ENCODE peak calls at places on chromosomes 6 and 20, in eight cellular contexts. One of them, this sample, is unnamed.

GRCh38 chr6:97594834-97595233 is 311.8 kb upstream of the MMS22L start:
- DNase-seq in B cell: no peak
- DNase-seq in NCI-H2171 treated with DMSO at 0.1 percent for 48 hours: no peak
- DNase-seq in iPS-NIHi11: no peak
- DNase-seq in transverse colon: no peak
- DNase-seq in AML-193: no peak
- DNase-seq in aorta: no peak
- DNase-seq in GM04504: peak
- DNase-seq in this sample: no peak

GRCh38 chr6:1645466-1646185 is 35.9 kb downstream of the FOXC1 start:
- DNase-seq in transverse colon: no peak
- DNase-seq in iPS-NIHi11: no peak
- DNase-seq in GM04504: no peak
- DNase-seq in AML-193: no peak
- DNase-seq in B cell: no peak
- DNase-seq in NCI-H2171 treated with DMSO at 0.1 percent for 48 hours: no peak
- DNase-seq in aorta: no peak
- DNase-seq in this sample: no peak

GRCh38 chr20:41353530-41353929 is 12.9 kb downstream of the LPIN3 start:
- DNase-seq in AML-193: no peak
- DNase-seq in B cell: no peak
- DNase-seq in aorta: no peak
- DNase-seq in GM04504: no peak
- DNase-seq in iPS-NIHi11: no peak
- DNase-seq in NCI-H2171 treated with DMSO at 0.1 percent for 48 hours: no peak
- DNase-seq in transverse colon: no peak
- DNase-seq in this sample: no peak

GRCh38 chr6:18477301-18477941 is 90.3 kb downstream of the RNF144B start:
- DNase-seq in NCI-H2171 treated with DMSO at 0.1 percent for 48 hours: no peak
- DNase-seq in transverse colon: no peak
- DNase-seq in B cell: peak
- DNase-seq in iPS-NIHi11: no peak
- DNase-seq in GM04504: peak
- DNase-seq in aorta: no peak
- DNase-seq in AML-193: no peak
- DNase-seq in this sample: peak

GRCh38 chr20:19786311-19786710 is 28.3 kb downstream of the RIN2 start:
- DNase-seq in aorta: peak
- DNase-seq in B cell: no peak
- DNase-seq in transverse colon: peak
- DNase-seq in NCI-H2171 treated with DMSO at 0.1 percent for 48 hours: peak
- DNase-seq in GM04504: peak
- DNase-seq in AML-193: peak
- DNase-seq in iPS-NIHi11: peak
- DNase-seq in this sample: peak

GRCh38 chr20:63837475-63837874 is 6.4 kb upstream of the ZBTB46 start:
- DNase-seq in GM04504: no peak
- DNase-seq in AML-193: no peak
- DNase-seq in iPS-NIHi11: no peak
- DNase-seq in NCI-H2171 treated with DMSO at 0.1 percent for 48 hours: peak
- DNase-seq in aorta: no peak
- DNase-seq in transverse colon: no peak
- DNase-seq in B cell: no peak
- DNase-seq in this sample: peak

GRCh38 chr20:3739054-3739925 is 6.8 kb downstream of the HSPA12B start:
- DNase-seq in AML-193: no peak
- DNase-seq in transverse colon: no peak
- DNase-seq in NCI-H2171 treated with DMSO at 0.1 percent for 48 hours: no peak
- DNase-seq in aorta: peak
- DNase-seq in iPS-NIHi11: no peak
- DNase-seq in GM04504: no peak
- DNase-seq in B cell: no peak
- DNase-seq in this sample: no peak

GRCh38 chr20:50690979-50691584 is at the start of gene RIPOR3:
- DNase-seq in iPS-NIHi11: peak
- DNase-seq in transverse colon: no peak
- DNase-seq in aorta: peak
- DNase-seq in GM04504: no peak
- DNase-seq in NCI-H2171 treated with DMSO at 0.1 percent for 48 hours: no peak
- DNase-seq in AML-193: no peak
- DNase-seq in B cell: no peak
- DNase-seq in this sample: peak

GRCh38 chr6:39707962-39708683 is 17.1 kb downstream of the KIF6 start:
- DNase-seq in AML-193: no peak
- DNase-seq in iPS-NIHi11: no peak
- DNase-seq in transverse colon: no peak
- DNase-seq in B cell: no peak
- DNase-seq in NCI-H2171 treated with DMSO at 0.1 percent for 48 hours: no peak
- DNase-seq in GM04504: no peak
- DNase-seq in aorta: no peak
- DNase-seq in this sample: no peak

GRCh38 chr20:49286689-49287551 is 9.1 kb upstream of the ZNFX1 start:
- DNase-seq in aorta: no peak
- DNase-seq in iPS-NIHi11: no peak
- DNase-seq in B cell: no peak
- DNase-seq in transverse colon: peak
- DNase-seq in NCI-H2171 treated with DMSO at 0.1 percent for 48 hours: no peak
- DNase-seq in GM04504: no peak
- DNase-seq in AML-193: no peak
- DNase-seq in this sample: no peak

GRCh38 chr6:88480822-88481221 is 314.7 kb upstream of the CNR1 start:
- DNase-seq in aorta: no peak
- DNase-seq in iPS-NIHi11: no peak
- DNase-seq in B cell: no peak
- DNase-seq in transverse colon: no peak
- DNase-seq in AML-193: no peak
- DNase-seq in GM04504: no peak
- DNase-seq in NCI-H2171 treated with DMSO at 0.1 percent for 48 hours: no peak
- DNase-seq in this sample: no peak

GRCh38 chr20:59576216-59576953 is 28.0 kb upstream of the PHACTR3 start:
- DNase-seq in iPS-NIHi11: peak
- DNase-seq in NCI-H2171 treated with DMSO at 0.1 percent for 48 hours: peak
- DNase-seq in aorta: no peak
- DNase-seq in transverse colon: no peak
- DNase-seq in GM04504: no peak
- DNase-seq in AML-193: no peak
- DNase-seq in B cell: no peak
- DNase-seq in this sample: no peak

GRCh38 chr6:7035837-7036249 is 71.9 kb upstream of the RREB1 start:
- DNase-seq in iPS-NIHi11: no peak
- DNase-seq in transverse colon: no peak
- DNase-seq in aorta: no peak
- DNase-seq in GM04504: no peak
- DNase-seq in AML-193: no peak
- DNase-seq in B cell: no peak
- DNase-seq in NCI-H2171 treated with DMSO at 0.1 percent for 48 hours: peak
- DNase-seq in this sample: no peak

GRCh38 chr20:50586531-50587232 is 76.5 kb downstream of the PTPN1 start:
- DNase-seq in aorta: peak
- DNase-seq in AML-193: no peak
- DNase-seq in GM04504: no peak
- DNase-seq in transverse colon: no peak
- DNase-seq in NCI-H2171 treated with DMSO at 0.1 percent for 48 hours: no peak
- DNase-seq in iPS-NIHi11: no peak
- DNase-seq in B cell: no peak
- DNase-seq in this sample: no peak

GRCh38 chr6:108872001-108872974 is 24.1 kb downstream of the ARMC2 start:
- DNase-seq in B cell: peak
- DNase-seq in AML-193: no peak
- DNase-seq in iPS-NIHi11: no peak
- DNase-seq in GM04504: no peak
- DNase-seq in aorta: no peak
- DNase-seq in transverse colon: peak
- DNase-seq in NCI-H2171 treated with DMSO at 0.1 percent for 48 hours: peak
- DNase-seq in this sample: no peak

GRCh38 chr6:135083992-135084915 is 29.6 kb upstream of the HBS1L start:
- DNase-seq in GM04504: no peak
- DNase-seq in transverse colon: no peak
- DNase-seq in iPS-NIHi11: no peak
- DNase-seq in AML-193: no peak
- DNase-seq in NCI-H2171 treated with DMSO at 0.1 percent for 48 hours: no peak
- DNase-seq in B cell: no peak
- DNase-seq in aorta: no peak
- DNase-seq in this sample: no peak

GRCh38 chr6:126581316-126581715 is 241.4 kb downstream of the CENPW start:
- DNase-seq in AML-193: no peak
- DNase-seq in transverse colon: no peak
- DNase-seq in GM04504: no peak
- DNase-seq in aorta: no peak
- DNase-seq in iPS-NIHi11: no peak
- DNase-seq in NCI-H2171 treated with DMSO at 0.1 percent for 48 hours: no peak
- DNase-seq in B cell: no peak
- DNase-seq in this sample: no peak

GRCh38 chr6:152221806-152222628 is 414.5 kb downstream of the ESR1 start:
- DNase-seq in NCI-H2171 treated with DMSO at 0.1 percent for 48 hours: no peak
- DNase-seq in transverse colon: no peak
- DNase-seq in AML-193: no peak
- DNase-seq in GM04504: no peak
- DNase-seq in aorta: no peak
- DNase-seq in iPS-NIHi11: no peak
- DNase-seq in B cell: no peak
- DNase-seq in this sample: no peak

GRCh38 chr6:99289701-99290100 is 59.8 kb downstream of the FAXC start:
- DNase-seq in AML-193: no peak
- DNase-seq in GM04504: no peak
- DNase-seq in B cell: no peak
- DNase-seq in transverse colon: no peak
- DNase-seq in iPS-NIHi11: no peak
- DNase-seq in NCI-H2171 treated with DMSO at 0.1 percent for 48 hours: no peak
- DNase-seq in aorta: no peak
- DNase-seq in this sample: no peak

GRCh38 chr6:57013501-57013900 is 33.0 kb upstream of the KIAA1586 start:
- DNase-seq in transverse colon: no peak
- DNase-seq in aorta: no peak
- DNase-seq in GM04504: peak
- DNase-seq in B cell: no peak
- DNase-seq in iPS-NIHi11: no peak
- DNase-seq in AML-193: no peak
- DNase-seq in NCI-H2171 treated with DMSO at 0.1 percent for 48 hours: no peak
- DNase-seq in this sample: no peak

GRCh38 chr6:14728396-14729024 is 517.4 kb upstream of the JARID2 start:
- DNase-seq in iPS-NIHi11: no peak
- DNase-seq in AML-193: peak
- DNase-seq in GM04504: no peak
- DNase-seq in NCI-H2171 treated with DMSO at 0.1 percent for 48 hours: peak
- DNase-seq in transverse colon: peak
- DNase-seq in B cell: no peak
- DNase-seq in aorta: peak
- DNase-seq in this sample: no peak

GRCh38 chr20:45588800-45589199 is 9.7 kb upstream of the WFDC8 start:
- DNase-seq in aorta: no peak
- DNase-seq in AML-193: no peak
- DNase-seq in iPS-NIHi11: no peak
- DNase-seq in GM04504: no peak
- DNase-seq in NCI-H2171 treated with DMSO at 0.1 percent for 48 hours: no peak
- DNase-seq in transverse colon: no peak
- DNase-seq in B cell: no peak
- DNase-seq in this sample: no peak

GRCh38 chr6:41693866-41694265 is 41.5 kb downstream of the TFEB start:
- DNase-seq in AML-193: no peak
- DNase-seq in NCI-H2171 treated with DMSO at 0.1 percent for 48 hours: no peak
- DNase-seq in GM04504: no peak
- DNase-seq in aorta: peak
- DNase-seq in transverse colon: no peak
- DNase-seq in B cell: no peak
- DNase-seq in iPS-NIHi11: no peak
- DNase-seq in this sample: no peak

GRCh38 chr6:144321839-144322591 is 36.9 kb downstream of the UTRN start:
- DNase-seq in GM04504: no peak
- DNase-seq in B cell: no peak
- DNase-seq in aorta: no peak
- DNase-seq in iPS-NIHi11: no peak
- DNase-seq in AML-193: no peak
- DNase-seq in transverse colon: no peak
- DNase-seq in NCI-H2171 treated with DMSO at 0.1 percent for 48 hours: no peak
- DNase-seq in this sample: peak

GRCh38 chr20:2822073-2822472 is 5.9 kb downstream of the TMEM239 start:
- DNase-seq in aorta: no peak
- DNase-seq in B cell: no peak
- DNase-seq in iPS-NIHi11: no peak
- DNase-seq in AML-193: no peak
- DNase-seq in transverse colon: no peak
- DNase-seq in GM04504: no peak
- DNase-seq in NCI-H2171 treated with DMSO at 0.1 percent for 48 hours: peak
- DNase-seq in this sample: no peak

GRCh38 chr20:36145877-36146707 is 8.4 kb upstream of the EPB41L1 start:
- DNase-seq in transverse colon: no peak
- DNase-seq in B cell: no peak
- DNase-seq in iPS-NIHi11: no peak
- DNase-seq in AML-193: no peak
- DNase-seq in NCI-H2171 treated with DMSO at 0.1 percent for 48 hours: peak
- DNase-seq in aorta: peak
- DNase-seq in GM04504: no peak
- DNase-seq in this sample: peak

GRCh38 chr20:61589055-61589385 is 337.0 kb downstream of the CDH4 start:
- DNase-seq in iPS-NIHi11: no peak
- DNase-seq in transverse colon: no peak
- DNase-seq in B cell: no peak
- DNase-seq in GM04504: peak
- DNase-seq in AML-193: no peak
- DNase-seq in NCI-H2171 treated with DMSO at 0.1 percent for 48 hours: no peak
- DNase-seq in aorta: no peak
- DNase-seq in this sample: no peak

GRCh38 chr6:47587503-47587902 is 109.9 kb downstream of the CD2AP start:
- DNase-seq in NCI-H2171 treated with DMSO at 0.1 percent for 48 hours: no peak
- DNase-seq in B cell: no peak
- DNase-seq in AML-193: no peak
- DNase-seq in GM04504: no peak
- DNase-seq in aorta: no peak
- DNase-seq in iPS-NIHi11: no peak
- DNase-seq in transverse colon: no peak
- DNase-seq in this sample: no peak

GRCh38 chr6:19333936-19334335 is 503.2 kb upstream of the ID4 start:
- DNase-seq in iPS-NIHi11: no peak
- DNase-seq in B cell: no peak
- DNase-seq in NCI-H2171 treated with DMSO at 0.1 percent for 48 hours: no peak
- DNase-seq in aorta: no peak
- DNase-seq in transverse colon: no peak
- DNase-seq in AML-193: no peak
- DNase-seq in GM04504: no peak
- DNase-seq in this sample: no peak

GRCh38 chr6:53724501-53724900 is 58.9 kb upstream of the KLHL31 start:
- DNase-seq in iPS-NIHi11: peak
- DNase-seq in B cell: no peak
- DNase-seq in AML-193: no peak
- DNase-seq in transverse colon: no peak
- DNase-seq in aorta: no peak
- DNase-seq in NCI-H2171 treated with DMSO at 0.1 percent for 48 hours: peak
- DNase-seq in GM04504: no peak
- DNase-seq in this sample: no peak

GRCh38 chr6:62615366-62616015 is 329.5 kb upstream of the KHDRBS2 start:
- DNase-seq in NCI-H2171 treated with DMSO at 0.1 percent for 48 hours: no peak
- DNase-seq in GM04504: no peak
- DNase-seq in iPS-NIHi11: no peak
- DNase-seq in B cell: no peak
- DNase-seq in aorta: no peak
- DNase-seq in transverse colon: no peak
- DNase-seq in AML-193: no peak
- DNase-seq in this sample: peak

GRCh38 chr6:87794922-87795885 is 93.2 kb upstream of the AKIRIN2 start:
- DNase-seq in B cell: no peak
- DNase-seq in GM04504: no peak
- DNase-seq in transverse colon: peak
- DNase-seq in aorta: no peak
- DNase-seq in AML-193: no peak
- DNase-seq in NCI-H2171 treated with DMSO at 0.1 percent for 48 hours: no peak
- DNase-seq in iPS-NIHi11: no peak
- DNase-seq in this sample: no peak

GRCh38 chr6:136657629-136658028 is 107.4 kb upstream of the MAP7 start:
- DNase-seq in B cell: no peak
- DNase-seq in AML-193: no peak
- DNase-seq in aorta: no peak
- DNase-seq in GM04504: no peak
- DNase-seq in NCI-H2171 treated with DMSO at 0.1 percent for 48 hours: no peak
- DNase-seq in iPS-NIHi11: no peak
- DNase-seq in transverse colon: peak
- DNase-seq in this sample: peak

GRCh38 chr6:162058281-162058875 is 669.2 kb downstream of the PRKN start:
- DNase-seq in transverse colon: no peak
- DNase-seq in iPS-NIHi11: no peak
- DNase-seq in GM04504: no peak
- DNase-seq in aorta: no peak
- DNase-seq in B cell: no peak
- DNase-seq in NCI-H2171 treated with DMSO at 0.1 percent for 48 hours: no peak
- DNase-seq in AML-193: no peak
- DNase-seq in this sample: no peak